ENCODE peak calls at places on chromosomes 5 and 9, in four cellular contexts. One of them, this sample, is unnamed.

GRCh38 chr9:131366745-131367401 is 27.0 kb upstream of the PRRC2B start:
- DNase-seq in nucleus accumbens: no peak
- DNase-seq in D721Med: no peak
- DNase-seq in AG04450: no peak
- DNase-seq in this sample: no peak

GRCh38 chr9:120439147-120439546 is 140.8 kb downstream of the CDK5RAP2 start:
- DNase-seq in nucleus accumbens: no peak
- DNase-seq in D721Med: no peak
- DNase-seq in AG04450: no peak
- DNase-seq in this sample: no peak

GRCh38 chr9:110986529-110986928 is 51.7 kb downstream of the LPAR1 start:
- DNase-seq in nucleus accumbens: no peak
- DNase-seq in D721Med: no peak
- DNase-seq in AG04450: no peak
- DNase-seq in this sample: no peak

GRCh38 chr9:128073260-128073886 is 5.3 kb downstream of the SLC25A25 start:
- DNase-seq in nucleus accumbens: no peak
- DNase-seq in D721Med: no peak
- DNase-seq in AG04450: no peak
- DNase-seq in this sample: no peak

GRCh38 chr9:124011460-124012301 is at the start of gene LHX2:
- DNase-seq in nucleus accumbens: peak; percentile 43
- DNase-seq in D721Med: peak; percentile 87
- DNase-seq in AG04450: no peak
- DNase-seq in this sample: peak; percentile 9

GRCh38 chr9:85020791-85021190 is 351.3 kb downstream of the NTRK2 start:
- DNase-seq in nucleus accumbens: no peak
- DNase-seq in D721Med: no peak
- DNase-seq in AG04450: no peak
- DNase-seq in this sample: no peak

GRCh38 chr9:34591091-34591910 is 1.8 kb upstream of the CNTFR start:
- DNase-seq in nucleus accumbens: peak; percentile 35
- DNase-seq in D721Med: peak; percentile 85
- DNase-seq in AG04450: peak; percentile 32
- DNase-seq in this sample: peak; percentile 63

GRCh38 chr9:95793924-95794828 is 81.3 kb upstream of the ERCC6L2 start:
- DNase-seq in nucleus accumbens: no peak
- DNase-seq in D721Med: no peak
- DNase-seq in AG04450: peak; percentile 91
- DNase-seq in this sample: peak; percentile 26

GRCh38 chr5:138029501-138029900 is 3.4 kb downstream of the FAM13B start:
- DNase-seq in nucleus accumbens: no peak
- DNase-seq in D721Med: no peak
- DNase-seq in AG04450: no peak
- DNase-seq in this sample: no peak

GRCh38 chr5:95471922-95472321 is 80.8 kb downstream of the FAM81B start:
- DNase-seq in nucleus accumbens: no peak
- DNase-seq in D721Med: no peak
- DNase-seq in AG04450: no peak
- DNase-seq in this sample: no peak

GRCh38 chr9:31140316-31140715 is 1244.1 kb upstream of the ACO1 start:
- DNase-seq in nucleus accumbens: no peak
- DNase-seq in D721Med: no peak
- DNase-seq in AG04450: no peak
- DNase-seq in this sample: peak; percentile 35

GRCh38 chr5:178439411-178440162 is 150.6 kb downstream of the COL23A1 start:
- DNase-seq in nucleus accumbens: no peak
- DNase-seq in D721Med: no peak
- DNase-seq in AG04450: no peak
- DNase-seq in this sample: no peak